ENCODE peak calls at places on chromosomes 3 and 15, in ten cellular contexts. A is CD8-positive, alpha-beta T cell; D is MCF 10A; K is GM13976; I is endodermal cell; C is A549; Z is HepG2; U is Panc1; J is nephron progenitor cell; W is mesothelial cell of epicardium. N is an unnamed sample.

GRCh38 chr3:133426721-133427120 is 26.9 kb downstream of the BFSP2 start:
- DNase-seq in C (no peak), W (no peak), I (no peak), U (no peak), A (no peak), Z (no peak), K (no peak), D (no peak), J (no peak), N (no peak)

GRCh38 chr3:74639681-74640080 is 25.2 kb upstream of the CNTN3 start:
- DNase-seq in Z (no peak), U (no peak), I (no peak), D (no peak), C (no peak), K (no peak), W (no peak), J (no peak), A (no peak), N (no peak)

GRCh38 chr15:60121845-60122244 is 117.7 kb downstream of the FOXB1 start:
- DNase-seq in D (no peak), Z (no peak), W (no peak), U (no peak), J (no peak), K (no peak), C (no peak), A (no peak), I (no peak), N (peak)

GRCh38 chr15:25763954-25764353 is 99.2 kb downstream of the ATP10A start:
- DNase-seq in A (no peak), C (no peak), Z (no peak), K (no peak), J (no peak), D (no peak), U (no peak), I (no peak), W (peak), N (peak)

GRCh38 chr3:197394464-197395321 is 96.3 kb upstream of the DLG1 start:
- DNase-seq in Z (no peak), C (no peak), W (no peak), U (peak), K (peak), D (peak), I (peak), J (no peak), A (peak), N (no peak)

GRCh38 chr3:41198046-41198445 is 1.3 kb upstream of the CTNNB1 start:
- DNase-seq in Z (no peak), K (no peak), J (no peak), C (no peak), A (no peak), U (no peak), D (no peak), I (no peak), W (no peak), N (no peak)

GRCh38 chr3:62421275-62421674 is 47.9 kb upstream of the FEZF2 start:
- DNase-seq in A (no peak), U (no peak), K (no peak), D (no peak), W (no peak), J (no peak), Z (no peak), I (no peak), C (no peak), N (no peak)

GRCh38 chr15:91193059-91193715 is 93.1 kb downstream of the SV2B start:
- DNase-seq in K (no peak), W (no peak), J (no peak), C (no peak), Z (no peak), D (no peak), A (no peak), U (no peak), I (no peak), N (peak)

GRCh38 chr15:94080989-94081605 is 150.3 kb upstream of the MCTP2 start:
- DNase-seq in A (no peak), U (no peak), K (no peak), W (no peak), I (no peak), J (no peak), C (no peak), Z (no peak), D (peak), N (no peak)

GRCh38 chr3:53709256-53709655 is 137.0 kb downstream of the CHDH start:
- DNase-seq in K (no peak), A (no peak), J (no peak), Z (no peak), C (no peak), I (peak), W (no peak), U (no peak), D (no peak), N (peak)

GRCh38 chr3:76582632-76583378 is 457.1 kb upstream of the ROBO2 start:
- DNase-seq in I (no peak), K (no peak), J (no peak), A (no peak), U (no peak), Z (no peak), D (no peak), W (no peak), C (no peak), N (no peak)

GRCh38 chr3:76582098-76582497 is 457.8 kb upstream of the ROBO2 start:
- DNase-seq in W (no peak), K (no peak), J (no peak), I (no peak), Z (no peak), C (no peak), A (no peak), D (no peak), U (no peak), N (no peak)

GRCh38 chr3:76586471-76586870 is 453.4 kb upstream of the ROBO2 start:
- DNase-seq in J (no peak), Z (no peak), U (no peak), C (no peak), I (no peak), K (no peak), A (no peak), D (no peak), W (no peak), N (no peak)

DNA sequence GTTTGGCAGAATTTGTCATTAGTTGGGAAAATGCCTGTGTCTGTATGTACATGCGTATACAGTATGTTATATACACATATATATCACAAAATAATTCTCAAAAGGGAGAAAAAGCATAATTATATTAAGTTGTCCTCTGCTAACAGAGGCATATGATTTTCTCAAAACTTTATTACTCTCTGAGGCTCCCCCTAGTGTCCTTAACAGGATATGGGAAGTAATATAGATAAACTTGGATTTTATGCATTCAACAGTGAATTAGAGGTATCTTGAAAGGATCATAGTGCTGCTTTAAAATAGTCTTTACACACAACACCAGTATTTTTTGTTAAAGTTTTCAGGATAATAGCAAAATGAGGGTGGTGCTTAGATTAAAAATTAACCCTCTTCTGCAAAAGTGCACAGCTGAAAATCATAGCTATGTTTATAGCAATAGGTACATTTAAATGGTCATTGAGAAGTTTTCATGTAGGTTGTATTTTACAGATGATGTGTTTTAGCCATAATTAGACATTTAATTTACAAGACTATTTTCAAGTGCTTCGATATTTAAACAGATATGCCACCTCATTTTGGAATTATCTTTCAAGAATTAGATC is 454.0 kb upstream of the ROBO2 start:
- DNase-seq in D (peak), C (peak), A (no peak), J (no peak), Z (peak), I (no peak), K (peak), W (no peak), U (no peak), N (no peak)
- TF ChIP-seq CTCF in D (peak), C (peak), A (no peak), J (peak), Z (peak), I (peak), K (peak), W (peak), U (peak), N (no peak)

DNA sequence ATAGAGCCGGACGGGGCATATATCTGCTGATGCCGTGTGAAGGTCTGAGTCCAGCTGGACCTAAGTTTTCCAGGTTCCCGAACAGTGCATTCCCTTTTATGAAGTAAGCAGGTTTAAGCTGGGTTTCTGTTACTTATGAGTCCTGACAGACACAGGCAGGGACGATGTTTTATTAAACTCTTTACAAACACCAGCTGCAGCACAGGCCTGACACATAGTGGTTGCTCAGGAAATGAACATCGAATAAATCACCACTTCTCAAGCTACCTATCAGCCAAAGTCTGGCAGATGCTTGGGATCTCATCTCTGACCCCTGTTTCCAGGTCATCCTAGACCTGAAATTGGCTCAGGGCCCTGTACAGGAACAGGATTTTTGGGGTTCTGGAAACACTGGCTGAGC is 50.9 kb upstream of the RAD18 start:
- DNase-seq in I (peak), W (no peak), A (no peak), U (no peak), D (no peak), J (no peak), Z (no peak), K (no peak), C (peak), N (no peak)
- TF ChIP-seq CTCF in I (no peak), W (no peak), A (no peak), U (no peak), D (no peak), J (no peak), Z (peak), K (no peak), C (no peak), N (no peak)

GRCh38 chr3:34619990-34620389 is 821.6 kb downstream of the PDCD6IP start:
- DNase-seq in A (no peak), K (no peak), I (peak), D (peak), U (no peak), C (peak), J (no peak), Z (no peak), W (no peak), N (no peak)
- TF ChIP-seq CTCF in A (no peak), K (no peak), I (peak), D (peak), U (no peak), C (no peak), J (no peak), Z (no peak), W (no peak), N (no peak)

GRCh38 chr3:94303266-94303665 is 240.4 kb downstream of the NSUN3 start:
- DNase-seq in A (no peak), C (no peak), Z (no peak), W (no peak), J (no peak), K (no peak), I (no peak), U (no peak), D (no peak), N (no peak)

GRCh38 chr3:94304953-94305352 is 242.1 kb downstream of the NSUN3 start:
- DNase-seq in D (no peak), K (no peak), J (no peak), W (no peak), Z (no peak), U (no peak), C (no peak), A (no peak), I (no peak), N (no peak)

GRCh38 chr3:94301346-94301745 is 238.5 kb downstream of the NSUN3 start:
- DNase-seq in A (no peak), J (no peak), D (peak), Z (no peak), C (no peak), U (no peak), I (no peak), K (no peak), W (no peak), N (no peak)

GRCh38 chr3:94305835-94306685 is 243.2 kb downstream of the NSUN3 start:
- DNase-seq in J (peak), W (no peak), K (no peak), Z (peak), C (no peak), I (peak), D (no peak), U (no peak), A (no peak), N (no peak)

DNA sequence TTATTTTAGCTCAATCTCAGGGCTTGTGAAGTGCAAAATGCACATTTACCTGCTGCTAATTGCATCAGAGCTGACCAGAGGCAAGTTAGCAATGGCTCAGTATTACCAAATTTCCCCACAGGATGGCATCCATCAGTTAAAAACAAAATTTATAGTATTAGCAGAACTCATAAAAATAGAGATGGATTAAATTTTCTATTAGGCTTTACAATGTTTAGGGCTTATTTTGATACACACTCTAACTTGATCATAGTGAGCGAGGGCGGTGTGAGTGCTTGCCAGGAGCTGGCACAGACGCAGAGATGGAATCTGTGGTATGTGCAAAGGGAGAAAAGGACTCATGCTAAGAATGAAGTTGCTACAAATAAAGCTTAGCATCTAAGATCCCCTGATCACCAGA is 241.0 kb downstream of the NSUN3 start:
- DNase-seq in C (no peak), J (no peak), U (no peak), D (peak), K (no peak), I (no peak), A (no peak), W (no peak), Z (no peak), N (no peak)
- TF ChIP-seq CTCF in C (peak), J (no peak), U (peak), D (no peak), K (no peak), I (peak), A (no peak), W (no peak), Z (no peak), N (peak)

DNA sequence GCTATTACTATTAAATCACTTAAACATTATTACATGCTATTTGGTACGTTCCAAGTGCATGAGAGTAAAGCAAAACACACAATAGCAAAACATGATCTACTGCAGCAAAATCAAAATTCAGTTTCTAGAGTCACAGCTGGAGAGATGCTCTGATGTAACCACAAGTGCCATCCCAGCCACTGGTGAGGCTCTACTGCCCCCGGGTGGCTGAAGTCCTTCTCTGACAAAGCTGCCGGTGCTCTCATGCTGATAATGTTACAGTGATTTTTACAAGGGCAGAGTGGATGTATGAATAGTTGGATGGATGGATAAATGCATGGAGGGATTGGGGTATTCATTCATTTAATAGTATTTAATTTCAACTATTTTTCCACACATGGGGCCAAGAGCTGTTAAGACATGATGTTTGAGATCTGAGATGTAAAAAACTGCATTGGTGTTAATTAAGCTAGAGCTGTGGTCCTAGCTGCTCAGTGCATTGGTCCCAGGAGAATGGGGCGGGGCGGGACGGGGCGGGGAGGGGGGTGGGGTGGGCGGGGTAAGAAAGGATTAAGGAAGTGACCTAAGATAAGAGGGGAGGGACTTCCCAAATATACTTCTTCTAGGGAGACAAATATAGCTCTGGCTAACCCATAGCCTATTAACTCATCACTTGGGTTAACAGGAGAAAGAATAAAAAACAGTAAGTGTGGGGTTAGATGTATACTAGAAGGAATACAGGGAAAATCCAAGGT is 5.3 kb upstream of the SPESP1 start:
- DNase-seq in J (peak), A (peak), U (peak), C (peak), K (peak), D (peak), W (peak), I (peak), Z (peak), N (no peak)
- TF ChIP-seq CTCF in J (peak), A (peak), U (peak), C (peak), K (peak), D (peak), W (peak), I (peak), Z (peak), N (peak)

GRCh38 chr15:100858294-100858693 is 21.3 kb upstream of the ALDH1A3 start:
- DNase-seq in D (no peak), K (no peak), C (no peak), J (no peak), U (no peak), I (no peak), A (no peak), Z (no peak), W (no peak), N (no peak)

GRCh38 chr15:100849021-100849831 is 30.4 kb upstream of the ALDH1A3 start:
- DNase-seq in Z (no peak), K (peak), U (peak), D (no peak), W (no peak), I (no peak), J (peak), A (peak), C (peak), N (no peak)

GRCh38 chr15:100856847-100857246 is 22.8 kb upstream of the ALDH1A3 start:
- DNase-seq in U (no peak), W (no peak), I (no peak), K (no peak), J (no peak), A (no peak), C (no peak), D (no peak), Z (no peak), N (no peak)

GRCh38 chr15:100852630-100853029 is 27.0 kb upstream of the ALDH1A3 start:
- DNase-seq in D (no peak), C (no peak), A (no peak), W (no peak), U (no peak), Z (no peak), K (no peak), J (no peak), I (no peak), N (no peak)

DNA sequence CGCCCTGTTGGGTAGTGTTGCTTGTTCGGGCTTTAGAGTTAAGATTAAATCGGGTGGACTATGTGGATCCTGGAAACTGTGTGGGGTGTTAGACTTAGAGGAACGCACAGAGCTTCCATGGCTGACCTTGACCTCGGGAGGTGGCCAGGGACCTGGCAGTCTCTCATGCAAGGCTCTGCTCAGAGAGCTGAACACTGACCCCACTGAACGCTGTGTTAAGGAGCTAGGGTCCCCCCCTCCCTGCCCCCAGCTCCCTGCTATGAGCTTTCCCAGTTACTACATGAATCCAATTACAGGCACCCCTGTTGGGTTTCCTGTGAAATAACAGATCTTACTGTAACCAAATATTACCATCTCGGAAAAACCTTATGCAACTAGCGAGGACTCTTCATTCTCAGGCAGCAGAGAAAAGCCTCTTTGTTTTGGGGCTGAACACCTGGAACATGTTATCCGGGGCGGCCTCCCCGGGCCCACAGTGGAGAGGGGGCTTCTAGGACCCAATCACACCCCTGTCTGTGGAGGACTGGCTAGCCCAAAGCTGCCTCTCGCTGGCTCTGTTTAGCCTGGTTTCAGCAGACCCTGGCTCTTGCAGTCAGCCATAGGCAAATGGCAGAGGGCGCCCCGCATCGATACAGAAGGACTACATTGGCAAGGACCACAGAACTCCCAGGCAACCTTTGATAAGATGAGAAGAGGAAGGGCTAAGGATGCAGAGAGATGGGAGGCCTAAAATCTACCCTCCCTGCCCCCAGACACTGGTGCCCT is 25.8 kb upstream of the ALDH1A3 start:
- DNase-seq in Z (no peak), K (no peak), J (no peak), A (no peak), D (no peak), U (no peak), W (peak), I (no peak), C (no peak), N (no peak)
- TF ChIP-seq CTCF in Z (no peak), K (no peak), J (no peak), A (no peak), D (no peak), U (no peak), W (no peak), I (no peak), C (no peak), N (no peak)

DNA sequence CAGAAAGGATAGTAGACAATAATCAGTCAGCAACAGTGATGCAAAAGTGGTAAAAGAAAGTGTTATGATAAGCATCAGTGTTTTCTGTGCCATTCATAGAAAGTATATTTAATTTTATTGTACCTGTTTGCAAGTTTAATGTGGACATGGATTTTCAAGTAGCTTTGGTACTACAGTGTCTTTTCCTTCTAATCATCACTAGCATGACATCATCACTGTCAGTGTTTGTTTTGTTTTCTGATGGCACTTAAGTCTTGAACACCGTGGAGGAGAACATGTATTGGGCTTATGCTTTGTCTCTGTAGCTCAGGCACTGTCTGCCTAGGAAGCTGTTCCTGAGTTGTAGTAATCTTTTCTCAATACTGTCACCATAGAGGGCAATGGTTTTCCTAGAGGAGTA is 41.9 kb downstream of the SETD5 start:
- DNase-seq in K (no peak), D (no peak), I (no peak), A (no peak), C (no peak), W (no peak), U (no peak), J (no peak), Z (no peak), N (no peak)
- TF ChIP-seq CTCF in K (no peak), D (no peak), I (no peak), A (no peak), C (no peak), W (no peak), U (no peak), J (no peak), Z (no peak), N (no peak)

GRCh38 chr3:33947272-33948195 is 149.1 kb downstream of the PDCD6IP start:
- DNase-seq in W (no peak), C (no peak), U (no peak), K (no peak), Z (no peak), I (no peak), J (no peak), A (no peak), D (no peak), N (peak)
- TF ChIP-seq CTCF in W (no peak), C (no peak), U (no peak), K (no peak), Z (no peak), I (peak), J (no peak), A (no peak), D (no peak), N (no peak)